ENCODE peak calls at places on chromosome 3, in eight cellular contexts. T is lower lobe of right lung, O is bronchial epithelial cell, R is colonic mucosa, E is left ventricle myocardium inferior, G is astrocyte of the spinal cord, A is Peyer's patch, K is Caco-2. W is an unnamed sample.

GRCh38 chr3:10234526-10235230 is 13.6 kb upstream of the TATDN2 start:
- DNase-seq in O (no peak), T (no peak), A (no peak), K (no peak), G (no peak), E (no peak), R (no peak), W (no peak)

GRCh38 chr3:196219194-196219969 is 3.0 kb downstream of the SLC51A start:
- DNase-seq in T (peak; percentile 84), G (peak; percentile 92), K (no peak), A (no peak), E (peak; percentile 36), O (peak; percentile 45), R (peak; percentile 57), W (peak; percentile 84)

GRCh38 chr3:72630614-72631344 is 217.5 kb downstream of the SHQ1 start:
- DNase-seq in E (no peak), A (no peak), G (no peak), K (no peak), R (no peak), T (no peak), O (no peak), W (no peak)

GRCh38 chr3:14550651-14551611 is 10.8 kb upstream of the GRIP2 start:
- DNase-seq in A (no peak), G (no peak), E (no peak), T (no peak), K (no peak), O (peak; percentile 11), R (no peak), W (no peak)

GRCh38 chr3:123602325-123602724 is 17.5 kb upstream of the HACD2 start:
- DNase-seq in T (no peak), G (peak; percentile 89), R (peak; percentile 63), K (no peak), A (no peak), O (peak; percentile 91), E (no peak), W (peak; percentile 58)

GRCh38 chr3:182738583-182739514 is 54.5 kb upstream of the ATP11B start:
- DNase-seq in A (no peak), G (no peak), E (no peak), K (peak; percentile 68), T (no peak), O (peak; percentile 97), R (peak; percentile 66), W (no peak)

GRCh38 chr3:142106536-142106935 is 42.8 kb downstream of the TFDP2 start:
- DNase-seq in E (no peak), T (no peak), R (no peak), A (no peak), K (no peak), G (no peak), O (no peak), W (no peak)

GRCh38 chr3:71497367-71497925 is 86.1 kb downstream of the FOXP1 start:
- DNase-seq in A (no peak), R (no peak), G (peak; percentile 46), E (no peak), T (no peak), K (no peak), O (no peak), W (no peak)

GRCh38 chr3:51539291-51539891 is 872 bp downstream of the RAD54L2 start:
- DNase-seq in R (peak; percentile 41), E (no peak), O (peak; percentile 74), A (peak; percentile 47), T (no peak), K (peak; percentile 38), G (peak; percentile 56), W (peak; percentile 8)

GRCh38 chr3:168341965-168342719 is 246.4 kb upstream of the GOLIM4 start:
- DNase-seq in O (no peak), A (no peak), E (no peak), G (peak; percentile 37), R (peak; percentile 24), T (no peak), K (no peak), W (no peak)

GRCh38 chr3:27758083-27758482 is 36.0 kb upstream of the EOMES start:
- DNase-seq in K (no peak), R (no peak), E (no peak), O (peak; percentile 97), T (no peak), G (peak; percentile 50), A (no peak), W (peak; percentile 3)

GRCh38 chr3:63029326-63029725 is 154.1 kb upstream of the CADPS start:
- DNase-seq in G (no peak), E (no peak), O (peak; percentile 7), A (no peak), K (no peak), R (no peak), T (no peak), W (no peak)

GRCh38 chr3:63135362-63135761 is 142.7 kb upstream of the SYNPR start:
- DNase-seq in G (no peak), O (peak; percentile 40), A (no peak), E (no peak), R (no peak), T (no peak), K (no peak), W (no peak)

GRCh38 chr3:152382312-152383135 is 113.8 kb downstream of the MBNL1 start:
- DNase-seq in T (no peak), E (no peak), R (no peak), K (no peak), O (no peak), G (no peak), A (no peak), W (no peak)
- H3K4me3 ChIP-seq in T (peak overlapping the region; percentile 39), E (peak overlapping the region; percentile 53), R (peak overlapping the region; percentile 4), K (no peak overlapping the region), O (peak overlapping the region; percentile 17), G (no peak overlapping the region), A (no peak overlapping the region), W (no peak overlapping the region)

GRCh38 chr3:175426805-175427204 is 567.7 kb downstream of the NAALADL2 start:
- DNase-seq in E (no peak), G (no peak), O (peak; percentile 64), R (no peak), K (no peak), A (no peak), T (no peak), W (no peak)

GRCh38 chr3:175421897-175422296 is 562.8 kb downstream of the NAALADL2 start:
- DNase-seq in E (no peak), G (no peak), T (no peak), A (no peak), K (no peak), O (no peak), R (no peak), W (no peak)

DNA sequence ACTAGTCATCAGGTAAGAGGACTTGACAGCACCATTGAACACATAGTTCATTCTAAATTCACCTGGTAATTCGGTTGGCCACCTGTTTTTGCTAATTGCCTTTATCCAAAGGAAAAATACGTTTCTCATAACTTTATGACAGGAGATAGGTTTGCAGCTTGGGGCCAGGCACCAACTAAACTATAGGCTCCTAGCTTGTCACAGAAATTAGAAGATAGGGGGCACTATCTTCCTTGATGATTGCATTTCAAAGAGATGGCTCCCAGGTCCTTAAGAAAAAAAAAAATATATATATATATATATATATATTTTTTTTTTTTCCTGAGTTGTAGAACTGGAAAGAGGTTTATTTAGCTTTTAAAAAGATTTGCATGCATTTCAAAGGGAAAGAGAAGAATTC is 563.6 kb downstream of the NAALADL2 start:
- DNase-seq in R (no peak), G (no peak), K (no peak), T (no peak), O (peak; percentile 35), A (no peak), E (no peak), W (no peak)
- TF ChIP-seq CTCF in R (no peak), G (no peak), K (no peak), T (no peak), O (no peak), A (no peak), E (no peak), W (no peak)

GRCh38 chr3:122578110-122578740 is 775 bp downstream of the PARP15 start:
- DNase-seq in E (no peak), G (no peak), O (no peak), A (no peak), K (no peak), R (no peak), T (no peak), W (no peak)
- H3K4me3 ChIP-seq in E (peak overlapping the region; percentile 70), G (peak overlapping the region; percentile 40), O (no peak overlapping the region), A (peak overlapping the region; percentile 55), K (no peak overlapping the region), R (peak overlapping the region; percentile 41), T (peak overlapping the region; percentile 70), W (peak overlapping the region; percentile 36)

GRCh38 chr3:46378426-46378942 is 7.7 kb downstream of the CCR5 start:
- DNase-seq in A (peak; percentile 74), G (peak; percentile 56), E (peak; percentile 46), O (peak; percentile 66), K (peak; percentile 66), T (peak; percentile 77), R (peak; percentile 79), W (peak; percentile 19)
- TF ChIP-seq CTCF in A (peak; percentile 67), G (peak; percentile 77), E (peak; percentile 70), O (peak; percentile 75), K (peak; percentile 56), T (peak; percentile 81), R (peak; percentile 61), W (peak; percentile 78)

GRCh38 chr3:74613060-74613459 is 1.4 kb downstream of the CNTN3 start:
- DNase-seq in A (no peak), T (no peak), E (no peak), O (peak; percentile 76), G (no peak), K (no peak), R (no peak), W (no peak)
- H3K4me3 ChIP-seq in A (no peak overlapping the region), T (peak overlapping the region; percentile 49), E (peak overlapping the region; percentile 67), O (no peak overlapping the region), G (no peak overlapping the region), K (no peak overlapping the region), R (peak overlapping the region; percentile 42), W (no peak overlapping the region)

DNA sequence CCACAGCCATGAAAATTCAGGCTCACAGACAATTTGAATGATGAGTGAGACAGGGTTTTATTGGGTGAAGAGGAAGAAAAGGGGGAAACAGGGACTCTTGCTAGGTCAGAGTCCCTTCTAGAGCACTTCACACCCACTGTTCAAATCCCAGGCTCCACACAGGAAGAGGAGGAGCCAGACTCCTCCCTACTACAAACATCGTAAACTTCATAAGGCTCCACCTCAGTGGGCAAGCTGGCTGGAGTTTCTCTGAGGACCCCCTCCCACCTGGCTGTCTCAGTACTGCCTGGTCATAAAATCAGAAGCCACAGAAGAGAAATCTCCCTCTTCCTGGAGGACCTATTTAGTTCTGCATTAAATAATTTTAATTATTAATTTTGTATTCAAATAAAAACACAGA is 80.3 kb upstream of the KCNMB2 start:
- DNase-seq in A (no peak), T (no peak), E (no peak), G (no peak), K (no peak), O (no peak), R (no peak), W (no peak)
- TF ChIP-seq CTCF in A (no peak), T (no peak), E (no peak), G (no peak), K (no peak), O (no peak), R (no peak), W (no peak)

W was measured in astrocyte of the cerebellum.